ENCODE peak calls at places on chromosomes 7 and 10, in eight cellular contexts. One of them, this sample, is unnamed.

GRCh38 chr10:117224881-117225280 is 16.0 kb upstream of the SLC18A2 start:
- DNase-seq in B cell: no peak
- DNase-seq in chondrocyte: no peak
- DNase-seq in bronchial epithelial cell: no peak
- DNase-seq in Peyer's patch: no peak
- DNase-seq in IMR-90: no peak
- DNase-seq in cardiac fibroblast: no peak
- DNase-seq in astrocyte of the spinal cord: no peak
- DNase-seq in this sample: no peak

GRCh38 chr7:41579961-41580935 is 122.6 kb downstream of the INHBA start:
- DNase-seq in B cell: no peak
- DNase-seq in chondrocyte: no peak
- DNase-seq in bronchial epithelial cell: peak
- DNase-seq in Peyer's patch: no peak
- DNase-seq in IMR-90: peak
- DNase-seq in cardiac fibroblast: peak
- DNase-seq in astrocyte of the spinal cord: peak
- DNase-seq in this sample: no peak

GRCh38 chr7:21867816-21868646 is 77.7 kb downstream of the CDCA7L start:
- DNase-seq in B cell: no peak
- DNase-seq in chondrocyte: no peak
- DNase-seq in bronchial epithelial cell: no peak
- DNase-seq in Peyer's patch: no peak
- DNase-seq in IMR-90: no peak
- DNase-seq in cardiac fibroblast: no peak
- DNase-seq in astrocyte of the spinal cord: no peak
- DNase-seq in this sample: no peak

GRCh38 chr10:124569623-124570470 is 108.2 kb downstream of the LHPP start:
- DNase-seq in B cell: peak
- DNase-seq in chondrocyte: peak
- DNase-seq in bronchial epithelial cell: no peak
- DNase-seq in Peyer's patch: no peak
- DNase-seq in IMR-90: no peak
- DNase-seq in cardiac fibroblast: no peak
- DNase-seq in astrocyte of the spinal cord: no peak
- DNase-seq in this sample: no peak

GRCh38 chr7:148515237-148515636 is 75.3 kb upstream of the C7orf33 start:
- DNase-seq in B cell: no peak
- DNase-seq in chondrocyte: no peak
- DNase-seq in bronchial epithelial cell: no peak
- DNase-seq in Peyer's patch: no peak
- DNase-seq in IMR-90: no peak
- DNase-seq in cardiac fibroblast: no peak
- DNase-seq in astrocyte of the spinal cord: no peak
- DNase-seq in this sample: no peak

GRCh38 chr7:41103331-41103730 is 599.6 kb downstream of the INHBA start:
- DNase-seq in B cell: no peak
- DNase-seq in chondrocyte: no peak
- DNase-seq in bronchial epithelial cell: peak
- DNase-seq in Peyer's patch: no peak
- DNase-seq in IMR-90: peak
- DNase-seq in cardiac fibroblast: peak
- DNase-seq in astrocyte of the spinal cord: no peak
- DNase-seq in this sample: no peak

GRCh38 chr10:114343623-114344306 is 60.5 kb downstream of the AFAP1L2 start:
- DNase-seq in B cell: no peak
- DNase-seq in chondrocyte: no peak
- DNase-seq in bronchial epithelial cell: no peak
- DNase-seq in Peyer's patch: no peak
- DNase-seq in IMR-90: no peak
- DNase-seq in cardiac fibroblast: no peak
- DNase-seq in astrocyte of the spinal cord: peak
- DNase-seq in this sample: no peak

GRCh38 chr10:117345143-117345542 is 30.1 kb downstream of the PDZD8 start:
- DNase-seq in B cell: no peak
- DNase-seq in chondrocyte: no peak
- DNase-seq in bronchial epithelial cell: no peak
- DNase-seq in Peyer's patch: no peak
- DNase-seq in IMR-90: no peak
- DNase-seq in cardiac fibroblast: no peak
- DNase-seq in astrocyte of the spinal cord: peak
- DNase-seq in this sample: no peak

GRCh38 chr7:11865671-11866070 is 33.7 kb upstream of the THSD7A start:
- DNase-seq in B cell: no peak
- DNase-seq in chondrocyte: no peak
- DNase-seq in bronchial epithelial cell: no peak
- DNase-seq in Peyer's patch: no peak
- DNase-seq in IMR-90: no peak
- DNase-seq in cardiac fibroblast: no peak
- DNase-seq in astrocyte of the spinal cord: no peak
- DNase-seq in this sample: no peak

GRCh38 chr7:142882338-142882678 is 3.2 kb downstream of the TRPV6 start:
- DNase-seq in B cell: no peak
- DNase-seq in chondrocyte: no peak
- DNase-seq in bronchial epithelial cell: no peak
- DNase-seq in Peyer's patch: peak
- DNase-seq in IMR-90: no peak
- DNase-seq in cardiac fibroblast: no peak
- DNase-seq in astrocyte of the spinal cord: no peak
- DNase-seq in this sample: no peak

GRCh38 chr7:66140924-66141323 is 26.3 kb downstream of the CRCP start:
- DNase-seq in B cell: no peak
- DNase-seq in chondrocyte: no peak
- DNase-seq in bronchial epithelial cell: peak
- DNase-seq in Peyer's patch: peak
- DNase-seq in IMR-90: peak
- DNase-seq in cardiac fibroblast: peak
- DNase-seq in astrocyte of the spinal cord: peak
- DNase-seq in this sample: no peak

GRCh38 chr7:464712-465461 is 54.8 kb downstream of the PDGFA start:
- DNase-seq in B cell: no peak
- DNase-seq in chondrocyte: peak
- DNase-seq in bronchial epithelial cell: no peak
- DNase-seq in Peyer's patch: peak
- DNase-seq in IMR-90: peak
- DNase-seq in cardiac fibroblast: peak
- DNase-seq in astrocyte of the spinal cord: peak
- DNase-seq in this sample: no peak

GRCh38 chr7:30800785-30801252 is 29.6 kb downstream of the MINDY4 start:
- DNase-seq in B cell: peak
- DNase-seq in chondrocyte: no peak
- DNase-seq in bronchial epithelial cell: peak
- DNase-seq in Peyer's patch: peak
- DNase-seq in IMR-90: peak
- DNase-seq in cardiac fibroblast: peak
- DNase-seq in astrocyte of the spinal cord: peak
- DNase-seq in this sample: peak

GRCh38 chr10:62817120-62817762 is 1.1 kb upstream of the EGR2 start:
- DNase-seq in B cell: peak
- DNase-seq in chondrocyte: peak
- DNase-seq in bronchial epithelial cell: no peak
- DNase-seq in Peyer's patch: peak
- DNase-seq in IMR-90: peak
- DNase-seq in cardiac fibroblast: no peak
- DNase-seq in astrocyte of the spinal cord: peak
- DNase-seq in this sample: peak

GRCh38 chr10:84825330-84825729 is 496.9 kb downstream of the CCSER2 start:
- DNase-seq in B cell: no peak
- DNase-seq in chondrocyte: no peak
- DNase-seq in bronchial epithelial cell: peak
- DNase-seq in Peyer's patch: no peak
- DNase-seq in IMR-90: peak
- DNase-seq in cardiac fibroblast: peak
- DNase-seq in astrocyte of the spinal cord: peak
- DNase-seq in this sample: peak

GRCh38 chr7:35424869-35425495 is 171.1 kb upstream of the TBX20 start:
- DNase-seq in B cell: peak
- DNase-seq in chondrocyte: no peak
- DNase-seq in bronchial epithelial cell: peak
- DNase-seq in Peyer's patch: peak
- DNase-seq in IMR-90: peak
- DNase-seq in cardiac fibroblast: peak
- DNase-seq in astrocyte of the spinal cord: peak
- DNase-seq in this sample: peak

GRCh38 chr7:127782550-127783266 is 130.7 kb downstream of the SND1 start:
- DNase-seq in B cell: no peak
- DNase-seq in chondrocyte: no peak
- DNase-seq in bronchial epithelial cell: peak
- DNase-seq in Peyer's patch: no peak
- DNase-seq in IMR-90: peak
- DNase-seq in cardiac fibroblast: peak
- DNase-seq in astrocyte of the spinal cord: no peak
- DNase-seq in this sample: no peak

GRCh38 chr10:89857399-89857798 is 156.0 kb downstream of the KIF20B start:
- DNase-seq in B cell: no peak
- DNase-seq in chondrocyte: no peak
- DNase-seq in bronchial epithelial cell: no peak
- DNase-seq in Peyer's patch: no peak
- DNase-seq in IMR-90: peak
- DNase-seq in cardiac fibroblast: no peak
- DNase-seq in astrocyte of the spinal cord: no peak
- DNase-seq in this sample: no peak

GRCh38 chr7:29139191-29139590 is 7.1 kb downstream of the CPVL start:
- DNase-seq in B cell: no peak
- DNase-seq in chondrocyte: no peak
- DNase-seq in bronchial epithelial cell: peak
- DNase-seq in Peyer's patch: no peak
- DNase-seq in IMR-90: no peak
- DNase-seq in cardiac fibroblast: peak
- DNase-seq in astrocyte of the spinal cord: peak
- DNase-seq in this sample: no peak

GRCh38 chr10:102491136-102491535 is 11.4 kb downstream of the ACTR1A start:
- DNase-seq in B cell: no peak
- DNase-seq in chondrocyte: no peak
- DNase-seq in bronchial epithelial cell: no peak
- DNase-seq in Peyer's patch: no peak
- DNase-seq in IMR-90: no peak
- DNase-seq in cardiac fibroblast: no peak
- DNase-seq in astrocyte of the spinal cord: no peak
- DNase-seq in this sample: no peak

GRCh38 chr10:1829712-1830111 is 92.4 kb upstream of the ADARB2 start:
- DNase-seq in B cell: no peak
- DNase-seq in chondrocyte: no peak
- DNase-seq in bronchial epithelial cell: no peak
- DNase-seq in Peyer's patch: no peak
- DNase-seq in IMR-90: no peak
- DNase-seq in cardiac fibroblast: no peak
- DNase-seq in astrocyte of the spinal cord: no peak
- DNase-seq in this sample: no peak

GRCh38 chr7:50229964-50230363 is 74.6 kb upstream of the IKZF1 start:
- DNase-seq in B cell: no peak
- DNase-seq in chondrocyte: no peak
- DNase-seq in bronchial epithelial cell: no peak
- DNase-seq in Peyer's patch: no peak
- DNase-seq in IMR-90: peak
- DNase-seq in cardiac fibroblast: peak
- DNase-seq in astrocyte of the spinal cord: peak
- DNase-seq in this sample: no peak
- TF ChIP-seq CTCF in B cell: peak
- TF ChIP-seq CTCF in chondrocyte: peak
- TF ChIP-seq CTCF in bronchial epithelial cell: no peak
- TF ChIP-seq CTCF in Peyer's patch: peak
- TF ChIP-seq CTCF in IMR-90: peak
- TF ChIP-seq CTCF in cardiac fibroblast: peak
- TF ChIP-seq CTCF in astrocyte of the spinal cord: peak
- TF ChIP-seq CTCF in this sample: peak

GRCh38 chr10:80528901-80529300 is 8.8 kb upstream of the SH2D4B start:
- DNase-seq in B cell: no peak
- DNase-seq in chondrocyte: peak
- DNase-seq in bronchial epithelial cell: no peak
- DNase-seq in Peyer's patch: no peak
- DNase-seq in IMR-90: no peak
- DNase-seq in cardiac fibroblast: no peak
- DNase-seq in astrocyte of the spinal cord: no peak
- DNase-seq in this sample: no peak

GRCh38 chr10:80528185-80528700 is 9.5 kb upstream of the SH2D4B start:
- DNase-seq in B cell: no peak
- DNase-seq in chondrocyte: peak
- DNase-seq in bronchial epithelial cell: no peak
- DNase-seq in Peyer's patch: no peak
- DNase-seq in IMR-90: no peak
- DNase-seq in cardiac fibroblast: no peak
- DNase-seq in astrocyte of the spinal cord: no peak
- DNase-seq in this sample: no peak

GRCh38 chr10:80530816-80531215 is 6.9 kb upstream of the SH2D4B start:
- DNase-seq in B cell: no peak
- DNase-seq in chondrocyte: no peak
- DNase-seq in bronchial epithelial cell: no peak
- DNase-seq in Peyer's patch: no peak
- DNase-seq in IMR-90: no peak
- DNase-seq in cardiac fibroblast: no peak
- DNase-seq in astrocyte of the spinal cord: no peak
- DNase-seq in this sample: no peak

GRCh38 chr10:80529604-80530003 is 8.1 kb upstream of the SH2D4B start:
- DNase-seq in B cell: no peak
- DNase-seq in chondrocyte: peak
- DNase-seq in bronchial epithelial cell: no peak
- DNase-seq in Peyer's patch: no peak
- DNase-seq in IMR-90: peak
- DNase-seq in cardiac fibroblast: no peak
- DNase-seq in astrocyte of the spinal cord: no peak
- DNase-seq in this sample: no peak

GRCh38 chr10:80530251-80530650 is 7.5 kb upstream of the SH2D4B start:
- DNase-seq in B cell: no peak
- DNase-seq in chondrocyte: peak
- DNase-seq in bronchial epithelial cell: peak
- DNase-seq in Peyer's patch: no peak
- DNase-seq in IMR-90: peak
- DNase-seq in cardiac fibroblast: peak
- DNase-seq in astrocyte of the spinal cord: no peak
- DNase-seq in this sample: peak
- TF ChIP-seq CTCF in B cell: no peak
- TF ChIP-seq CTCF in chondrocyte: peak
- TF ChIP-seq CTCF in bronchial epithelial cell: peak
- TF ChIP-seq CTCF in Peyer's patch: peak
- TF ChIP-seq CTCF in IMR-90: peak
- TF ChIP-seq CTCF in cardiac fibroblast: peak
- TF ChIP-seq CTCF in astrocyte of the spinal cord: peak
- TF ChIP-seq CTCF in this sample: peak

GRCh38 chr10:77185696-77186095 is 451.9 kb downstream of the KCNMA1 start:
- DNase-seq in B cell: no peak
- DNase-seq in chondrocyte: no peak
- DNase-seq in bronchial epithelial cell: no peak
- DNase-seq in Peyer's patch: no peak
- DNase-seq in IMR-90: no peak
- DNase-seq in cardiac fibroblast: no peak
- DNase-seq in astrocyte of the spinal cord: no peak
- DNase-seq in this sample: peak
- TF ChIP-seq CTCF in B cell: no peak
- TF ChIP-seq CTCF in chondrocyte: peak
- TF ChIP-seq CTCF in bronchial epithelial cell: no peak
- TF ChIP-seq CTCF in Peyer's patch: no peak
- TF ChIP-seq CTCF in IMR-90: no peak
- TF ChIP-seq CTCF in cardiac fibroblast: no peak
- TF ChIP-seq CTCF in astrocyte of the spinal cord: peak
- TF ChIP-seq CTCF in this sample: no peak

DNA sequence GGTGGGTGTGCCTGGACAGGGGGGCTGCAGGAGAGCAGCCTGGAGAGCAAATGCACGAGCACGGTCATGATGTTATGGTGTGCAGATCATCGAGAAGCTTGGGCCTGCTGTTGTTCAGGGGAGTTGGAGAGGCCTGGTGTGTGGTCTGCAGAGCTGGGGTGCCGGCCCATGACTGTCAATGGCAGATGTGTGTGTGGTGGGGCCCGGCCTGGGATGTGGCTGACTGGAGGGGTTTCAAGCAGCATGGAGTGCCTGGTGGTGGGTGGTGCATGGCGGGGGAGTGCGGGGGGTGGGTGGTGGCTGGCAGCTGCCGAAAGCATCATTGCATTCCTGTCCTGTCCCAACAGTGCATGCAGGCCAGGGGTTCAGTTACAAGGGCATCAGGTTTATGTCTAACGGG is 122.6 kb downstream of the DOCK1 start:
- DNase-seq in B cell: no peak
- DNase-seq in chondrocyte: no peak
- DNase-seq in bronchial epithelial cell: no peak
- DNase-seq in Peyer's patch: peak
- DNase-seq in IMR-90: no peak
- DNase-seq in cardiac fibroblast: no peak
- DNase-seq in astrocyte of the spinal cord: no peak
- DNase-seq in this sample: no peak
- TF ChIP-seq CTCF in B cell: no peak
- TF ChIP-seq CTCF in chondrocyte: no peak
- TF ChIP-seq CTCF in bronchial epithelial cell: no peak
- TF ChIP-seq CTCF in Peyer's patch: no peak
- TF ChIP-seq CTCF in IMR-90: no peak
- TF ChIP-seq CTCF in cardiac fibroblast: no peak
- TF ChIP-seq CTCF in astrocyte of the spinal cord: no peak
- TF ChIP-seq CTCF in this sample: no peak

This sample was measured in Calu3.